ENCODE peak calls at places on chromosomes 4 and X, in seven cellular contexts. One of them, this sample, is unnamed.

GRCh38 chr4:34619531-34620109 is 1624.7 kb downstream of the ARAP2 start:
- DNase-seq in endodermal cell: no peak
- DNase-seq in AG04449: no peak
- DNase-seq in HCT116: no peak
- DNase-seq in thoracic aorta: no peak
- DNase-seq in cardiac fibroblast: no peak
- DNase-seq in Caco-2: no peak
- DNase-seq in this sample: no peak

GRCh38 chr4:78645853-78646757 is 94.5 kb downstream of the ANXA3 start:
- DNase-seq in endodermal cell: no peak
- DNase-seq in AG04449: peak
- DNase-seq in HCT116: no peak
- DNase-seq in thoracic aorta: peak
- DNase-seq in cardiac fibroblast: peak
- DNase-seq in Caco-2: no peak
- DNase-seq in this sample: no peak

GRCh38 chr4:88573995-88574394 is 18.3 kb upstream of the HERC3 start:
- DNase-seq in endodermal cell: peak
- DNase-seq in AG04449: no peak
- DNase-seq in HCT116: peak
- DNase-seq in thoracic aorta: no peak
- DNase-seq in cardiac fibroblast: peak
- DNase-seq in Caco-2: peak
- DNase-seq in this sample: peak

GRCh38 chr4:10442976-10443375 is 14.2 kb downstream of the ZNF518B start:
- DNase-seq in endodermal cell: no peak
- DNase-seq in AG04449: no peak
- DNase-seq in HCT116: no peak
- DNase-seq in thoracic aorta: no peak
- DNase-seq in cardiac fibroblast: peak
- DNase-seq in Caco-2: no peak
- DNase-seq in this sample: no peak

GRCh38 chr4:82293304-82293703 is 80.5 kb downstream of the HNRNPD start:
- DNase-seq in endodermal cell: no peak
- DNase-seq in AG04449: no peak
- DNase-seq in HCT116: no peak
- DNase-seq in thoracic aorta: no peak
- DNase-seq in cardiac fibroblast: no peak
- DNase-seq in Caco-2: no peak
- DNase-seq in this sample: no peak

GRCh38 chr4:118957683-118958082 is 69.0 kb downstream of the SYNPO2 start:
- DNase-seq in endodermal cell: no peak
- DNase-seq in AG04449: no peak
- DNase-seq in HCT116: no peak
- DNase-seq in thoracic aorta: no peak
- DNase-seq in cardiac fibroblast: no peak
- DNase-seq in Caco-2: no peak
- DNase-seq in this sample: no peak

GRCh38 chr4:81405900-81406401 is 65.8 kb downstream of the RASGEF1B start:
- DNase-seq in endodermal cell: no peak
- DNase-seq in AG04449: peak
- DNase-seq in HCT116: peak
- DNase-seq in thoracic aorta: no peak
- DNase-seq in cardiac fibroblast: peak
- DNase-seq in Caco-2: peak
- DNase-seq in this sample: peak

GRCh38 chrX:150940844-150941495 is 42.2 kb upstream of the HMGB3 start:
- DNase-seq in endodermal cell: no peak
- DNase-seq in AG04449: no peak
- DNase-seq in HCT116: no peak
- DNase-seq in thoracic aorta: no peak
- DNase-seq in cardiac fibroblast: no peak
- DNase-seq in Caco-2: no peak
- DNase-seq in this sample: no peak

GRCh38 chrX:29143356-29143755 is 556.1 kb downstream of the IL1RAPL1 start:
- DNase-seq in endodermal cell: no peak
- DNase-seq in AG04449: no peak
- DNase-seq in HCT116: no peak
- DNase-seq in thoracic aorta: no peak
- DNase-seq in cardiac fibroblast: peak
- DNase-seq in Caco-2: no peak
- DNase-seq in this sample: no peak

GRCh38 chrX:128698528-128698927 is 646.3 kb upstream of the ACTRT1 start:
- DNase-seq in endodermal cell: no peak
- DNase-seq in AG04449: no peak
- DNase-seq in HCT116: no peak
- DNase-seq in thoracic aorta: no peak
- DNase-seq in cardiac fibroblast: no peak
- DNase-seq in Caco-2: no peak
- DNase-seq in this sample: no peak

GRCh38 chr4:4415806-4416805 is 29.2 kb downstream of the NSG1 start:
- DNase-seq in endodermal cell: peak
- DNase-seq in AG04449: no peak
- DNase-seq in HCT116: no peak
- DNase-seq in thoracic aorta: no peak
- DNase-seq in cardiac fibroblast: no peak
- DNase-seq in Caco-2: no peak
- DNase-seq in this sample: no peak

GRCh38 chr4:113117346-113117677 is 67.9 kb downstream of the ANK2 start:
- DNase-seq in endodermal cell: no peak
- DNase-seq in AG04449: no peak
- DNase-seq in HCT116: no peak
- DNase-seq in thoracic aorta: no peak
- DNase-seq in cardiac fibroblast: no peak
- DNase-seq in Caco-2: no peak
- DNase-seq in this sample: no peak

GRCh38 chr4:185143596-185143969 is 517 bp downstream of the SLC25A4 start:
- DNase-seq in endodermal cell: no peak
- DNase-seq in AG04449: no peak
- DNase-seq in HCT116: no peak
- DNase-seq in thoracic aorta: peak
- DNase-seq in cardiac fibroblast: no peak
- DNase-seq in Caco-2: no peak
- DNase-seq in this sample: peak

GRCh38 chr4:19575959-19576358 is 675.7 kb upstream of the SLIT2 start:
- DNase-seq in endodermal cell: no peak
- DNase-seq in AG04449: no peak
- DNase-seq in HCT116: no peak
- DNase-seq in thoracic aorta: no peak
- DNase-seq in cardiac fibroblast: peak
- DNase-seq in Caco-2: no peak
- DNase-seq in this sample: no peak

GRCh38 chr4:100895572-100896197 is 377.9 kb upstream of the EMCN start:
- DNase-seq in endodermal cell: no peak
- DNase-seq in AG04449: no peak
- DNase-seq in HCT116: no peak
- DNase-seq in thoracic aorta: no peak
- DNase-seq in cardiac fibroblast: peak
- DNase-seq in Caco-2: no peak
- DNase-seq in this sample: no peak

GRCh38 chrX:17824980-17825379 is 36.1 kb downstream of the RAI2 start:
- DNase-seq in endodermal cell: no peak
- DNase-seq in AG04449: no peak
- DNase-seq in HCT116: no peak
- DNase-seq in thoracic aorta: no peak
- DNase-seq in cardiac fibroblast: peak
- DNase-seq in Caco-2: no peak
- DNase-seq in this sample: no peak

GRCh38 chr4:90165883-90166282 is 38.7 kb downstream of the CCSER1 start:
- DNase-seq in endodermal cell: no peak
- DNase-seq in AG04449: no peak
- DNase-seq in HCT116: no peak
- DNase-seq in thoracic aorta: no peak
- DNase-seq in cardiac fibroblast: no peak
- DNase-seq in Caco-2: no peak
- DNase-seq in this sample: no peak

GRCh38 chr4:90174622-90175023 is 47.4 kb downstream of the CCSER1 start:
- DNase-seq in endodermal cell: no peak
- DNase-seq in AG04449: no peak
- DNase-seq in HCT116: peak
- DNase-seq in thoracic aorta: no peak
- DNase-seq in cardiac fibroblast: no peak
- DNase-seq in Caco-2: peak
- DNase-seq in this sample: no peak

GRCh38 chr4:90171491-90171890 is 44.3 kb downstream of the CCSER1 start:
- DNase-seq in endodermal cell: no peak
- DNase-seq in AG04449: no peak
- DNase-seq in HCT116: no peak
- DNase-seq in thoracic aorta: no peak
- DNase-seq in cardiac fibroblast: no peak
- DNase-seq in Caco-2: no peak
- DNase-seq in this sample: no peak
- H3K4me3 ChIP-seq in endodermal cell: no peak
- H3K4me3 ChIP-seq in AG04449: no peak
- H3K4me3 ChIP-seq in HCT116: no peak
- H3K4me3 ChIP-seq in thoracic aorta: no peak
- H3K4me3 ChIP-seq in cardiac fibroblast: no peak
- H3K4me3 ChIP-seq in Caco-2: no peak
- H3K4me3 ChIP-seq in this sample: no peak

GRCh38 chrX:57596109-57596870 is 4.5 kb downstream of the ZXDB start:
- DNase-seq in endodermal cell: no peak
- DNase-seq in AG04449: no peak
- DNase-seq in HCT116: no peak
- DNase-seq in thoracic aorta: no peak
- DNase-seq in cardiac fibroblast: peak
- DNase-seq in Caco-2: no peak
- DNase-seq in this sample: no peak

GRCh38 chrX:57595381-57595811 is 3.6 kb downstream of the ZXDB start:
- DNase-seq in endodermal cell: no peak
- DNase-seq in AG04449: peak
- DNase-seq in HCT116: no peak
- DNase-seq in thoracic aorta: no peak
- DNase-seq in cardiac fibroblast: peak
- DNase-seq in Caco-2: no peak
- DNase-seq in this sample: peak
- H3K4me3 ChIP-seq in endodermal cell: peak
- H3K4me3 ChIP-seq in AG04449: peak
- H3K4me3 ChIP-seq in HCT116: no peak
- H3K4me3 ChIP-seq in thoracic aorta: peak
- H3K4me3 ChIP-seq in cardiac fibroblast: peak
- H3K4me3 ChIP-seq in Caco-2: no peak
- H3K4me3 ChIP-seq in this sample: peak

GRCh38 chr4:109051054-109051453 is 251.4 kb downstream of the COL25A1 start:
- DNase-seq in endodermal cell: no peak
- DNase-seq in AG04449: no peak
- DNase-seq in HCT116: no peak
- DNase-seq in thoracic aorta: no peak
- DNase-seq in cardiac fibroblast: no peak
- DNase-seq in Caco-2: no peak
- DNase-seq in this sample: no peak

GRCh38 chr4:109049926-109050325 is 252.5 kb downstream of the COL25A1 start:
- DNase-seq in endodermal cell: no peak
- DNase-seq in AG04449: no peak
- DNase-seq in HCT116: no peak
- DNase-seq in thoracic aorta: no peak
- DNase-seq in cardiac fibroblast: no peak
- DNase-seq in Caco-2: no peak
- DNase-seq in this sample: peak

GRCh38 chr4:109044446-109044845 is 258.0 kb downstream of the COL25A1 start:
- DNase-seq in endodermal cell: no peak
- DNase-seq in AG04449: no peak
- DNase-seq in HCT116: no peak
- DNase-seq in thoracic aorta: no peak
- DNase-seq in cardiac fibroblast: peak
- DNase-seq in Caco-2: no peak
- DNase-seq in this sample: no peak

GRCh38 chr4:109043286-109043685 is 259.2 kb downstream of the COL25A1 start:
- DNase-seq in endodermal cell: no peak
- DNase-seq in AG04449: no peak
- DNase-seq in HCT116: no peak
- DNase-seq in thoracic aorta: no peak
- DNase-seq in cardiac fibroblast: no peak
- DNase-seq in Caco-2: no peak
- DNase-seq in this sample: no peak

DNA sequence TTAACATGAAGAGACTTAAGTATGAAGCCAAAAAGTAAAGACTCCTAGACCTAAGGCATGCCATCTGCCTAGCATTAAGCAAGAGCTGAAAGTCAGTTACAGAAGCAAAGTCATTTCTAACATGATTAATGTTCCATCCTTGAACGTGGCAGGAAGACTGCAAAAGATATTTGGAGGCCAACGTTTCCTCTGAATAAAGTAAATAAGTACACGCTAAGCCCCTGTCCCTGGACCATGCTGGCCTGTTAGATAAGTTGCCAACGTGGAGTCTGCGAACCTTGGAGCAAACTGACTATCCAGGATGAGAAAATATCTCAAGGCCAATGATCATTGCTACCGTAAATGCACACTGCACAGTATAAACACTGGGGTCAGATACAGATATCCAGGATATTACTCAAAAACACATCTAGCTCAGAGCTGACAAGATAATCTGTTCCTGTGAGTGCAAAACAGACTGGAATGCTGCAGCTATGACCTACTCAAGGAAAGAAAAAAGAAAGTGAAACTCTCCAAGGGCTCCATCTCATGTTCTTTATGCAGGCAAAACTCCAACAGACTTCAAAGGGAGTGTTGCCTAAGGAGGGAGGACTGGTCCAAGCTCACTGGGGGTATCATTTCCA is 255.8 kb downstream of the COL25A1 start:
- DNase-seq in endodermal cell: no peak
- DNase-seq in AG04449: peak
- DNase-seq in HCT116: no peak
- DNase-seq in thoracic aorta: no peak
- DNase-seq in cardiac fibroblast: peak
- DNase-seq in Caco-2: no peak
- DNase-seq in this sample: no peak
- H3K4me3 ChIP-seq in endodermal cell: no peak
- H3K4me3 ChIP-seq in AG04449: peak
- H3K4me3 ChIP-seq in HCT116: no peak
- H3K4me3 ChIP-seq in thoracic aorta: peak
- H3K4me3 ChIP-seq in cardiac fibroblast: peak
- H3K4me3 ChIP-seq in Caco-2: no peak
- H3K4me3 ChIP-seq in this sample: no peak

GRCh38 chr4:168584321-168584771 is 87.5 kb downstream of the PALLD start:
- DNase-seq in endodermal cell: no peak
- DNase-seq in AG04449: no peak
- DNase-seq in HCT116: no peak
- DNase-seq in thoracic aorta: no peak
- DNase-seq in cardiac fibroblast: peak
- DNase-seq in Caco-2: no peak
- DNase-seq in this sample: no peak

GRCh38 chr4:168585168-168586091 is 88.6 kb downstream of the PALLD start:
- DNase-seq in endodermal cell: peak
- DNase-seq in AG04449: no peak
- DNase-seq in HCT116: peak
- DNase-seq in thoracic aorta: peak
- DNase-seq in cardiac fibroblast: peak
- DNase-seq in Caco-2: peak
- DNase-seq in this sample: peak

GRCh38 chr4:168589154-168589553 is 92.3 kb downstream of the PALLD start:
- DNase-seq in endodermal cell: no peak
- DNase-seq in AG04449: no peak
- DNase-seq in HCT116: peak
- DNase-seq in thoracic aorta: no peak
- DNase-seq in cardiac fibroblast: peak
- DNase-seq in Caco-2: no peak
- DNase-seq in this sample: peak

GRCh38 chr4:168587326-168588125 is 90.7 kb downstream of the PALLD start:
- DNase-seq in endodermal cell: peak
- DNase-seq in AG04449: no peak
- DNase-seq in HCT116: peak
- DNase-seq in thoracic aorta: no peak
- DNase-seq in cardiac fibroblast: peak
- DNase-seq in Caco-2: no peak
- DNase-seq in this sample: peak

GRCh38 chr4:168586926-168587325 is 90.1 kb downstream of the PALLD start:
- DNase-seq in endodermal cell: peak
- DNase-seq in AG04449: no peak
- DNase-seq in HCT116: no peak
- DNase-seq in thoracic aorta: no peak
- DNase-seq in cardiac fibroblast: no peak
- DNase-seq in Caco-2: no peak
- DNase-seq in this sample: no peak
- H3K4me3 ChIP-seq in endodermal cell: no peak
- H3K4me3 ChIP-seq in AG04449: no peak
- H3K4me3 ChIP-seq in HCT116: peak
- H3K4me3 ChIP-seq in thoracic aorta: peak
- H3K4me3 ChIP-seq in cardiac fibroblast: no peak
- H3K4me3 ChIP-seq in Caco-2: no peak
- H3K4me3 ChIP-seq in this sample: no peak